ENCODE peak calls at places on chromosomes 1 and 21, in eight cellular contexts. S, K, Y, E, T, G, V and Z are unnamed samples.

GRCh38 chr1:1092149-1092855 is 18.2 kb upstream of the RNF223 start:
- DNase-seq in T (no peak), Y (no peak), E (no peak), S (no peak), G (no peak), V (no peak), K (no peak), Z (no peak)

GRCh38 chr1:43481481-43481880 is 27.8 kb upstream of the HYI start:
- DNase-seq in T (no peak), V (no peak), S (no peak), K (no peak), E (no peak), G (no peak), Y (no peak), Z (no peak)

GRCh38 chr1:78779831-78780230 is 130.2 kb downstream of the IFI44 start:
- DNase-seq in S (no peak), Y (peak), E (no peak), K (no peak), V (peak), T (no peak), G (no peak), Z (no peak)

GRCh38 chr1:112074711-112075110 is 85.2 kb upstream of the KCND3 start:
- DNase-seq in V (no peak), G (no peak), E (no peak), S (no peak), K (no peak), T (no peak), Y (no peak), Z (no peak)

GRCh38 chr1:54312874-54313316 is 93.3 kb downstream of the SSBP3 start:
- DNase-seq in Y (peak), T (no peak), E (no peak), K (peak), V (peak), S (no peak), G (peak), Z (no peak)

GRCh38 chr1:47996406-47997226 is 569 bp downstream of the TRABD2B start:
- DNase-seq in G (no peak), K (no peak), S (no peak), E (no peak), V (no peak), Y (no peak), T (no peak), Z (no peak)

GRCh38 chr21:40047993-40048730 is 180.9 kb downstream of the PCP4 start:
- DNase-seq in Y (no peak), E (no peak), S (no peak), V (no peak), G (peak), K (no peak), T (no peak), Z (no peak)

GRCh38 chr1:66265796-66266195 is 268.2 kb upstream of the SGIP1 start:
- DNase-seq in K (no peak), S (no peak), E (no peak), V (no peak), Y (no peak), G (no peak), T (no peak), Z (no peak)

GRCh38 chr1:29120955-29121485 is 2.7 kb downstream of the TMEM200B start:
- DNase-seq in E (peak), V (no peak), T (no peak), K (no peak), G (no peak), Y (peak), S (peak), Z (peak)

GRCh38 chr1:151512801-151513625 is 1.8 kb downstream of the CGN start:
- DNase-seq in V (no peak), K (no peak), E (no peak), G (no peak), S (no peak), Y (no peak), T (no peak), Z (peak)

GRCh38 chr1:90507173-90507572 is 209.9 kb downstream of the BARHL2 start:
- DNase-seq in E (no peak), Y (no peak), V (no peak), T (no peak), K (no peak), S (no peak), G (no peak), Z (no peak)

GRCh38 chr1:180155202-180155682 is 573 bp downstream of the QSOX1 start:
- DNase-seq in T (no peak), K (no peak), S (peak), V (no peak), E (no peak), G (no peak), Y (no peak), Z (no peak)

GRCh38 chr1:83929184-83929583 is 69.7 kb downstream of the TTLL7 start:
- DNase-seq in S (no peak), G (no peak), T (no peak), Y (no peak), V (peak), K (peak), E (no peak), Z (no peak)

GRCh38 chr1:91537281-91538069 is 36.8 kb downstream of the CDC7 start:
- DNase-seq in Y (peak), E (no peak), G (no peak), T (no peak), V (peak), S (no peak), K (peak), Z (no peak)

GRCh38 chr1:55245781-55246180 is 30.6 kb upstream of the USP24 start:
- DNase-seq in T (no peak), K (no peak), E (no peak), V (no peak), G (no peak), Y (no peak), S (no peak), Z (no peak)

GRCh38 chr21:32843561-32843960 is 72.0 kb upstream of the PAXBP1 start:
- DNase-seq in G (no peak), S (no peak), K (no peak), T (no peak), Y (no peak), V (no peak), E (no peak), Z (no peak)

GRCh38 chr1:167289063-167289442 is 68.4 kb downstream of the POU2F1 start:
- DNase-seq in S (no peak), Y (no peak), G (no peak), K (no peak), T (no peak), E (no peak), V (no peak), Z (no peak)

GRCh38 chr1:23210351-23210785 is 6.9 kb downstream of the HTR1D start:
- DNase-seq in V (no peak), E (no peak), T (no peak), S (no peak), Y (no peak), G (no peak), K (no peak), Z (no peak)

GRCh38 chr1:29849038-29849750 is 612.9 kb downstream of the PTPRU start:
- DNase-seq in K (peak), T (no peak), G (no peak), E (no peak), V (no peak), Y (peak), S (peak), Z (peak)

GRCh38 chr1:199020046-199020445 is 381.2 kb downstream of the PTPRC start:
- DNase-seq in T (no peak), K (no peak), Y (no peak), S (no peak), E (peak), G (no peak), V (no peak), Z (no peak)

GRCh38 chr1:184854456-184855180 is 100.0 kb upstream of the EDEM3 start:
- DNase-seq in K (no peak), S (no peak), T (no peak), E (peak), Y (peak), G (no peak), V (no peak), Z (peak)

GRCh38 chr1:72007312-72007711 is 275.0 kb downstream of the NEGR1 start:
- DNase-seq in Y (no peak), K (no peak), G (no peak), S (no peak), E (no peak), V (no peak), T (no peak), Z (no peak)

GRCh38 chr21:15132781-15133180 is 68.0 kb upstream of the NRIP1 start:
- DNase-seq in E (no peak), T (no peak), K (no peak), S (no peak), G (no peak), V (no peak), Y (no peak), Z (no peak)

GRCh38 chr1:109628540-109629321 is 9.1 kb downstream of the AMPD2 start:
- DNase-seq in T (no peak), V (no peak), G (no peak), Y (no peak), K (peak), E (no peak), S (no peak), Z (no peak)

GRCh38 chr1:119316870-119317416 is 51.6 kb upstream of the HAO2 start:
- DNase-seq in Y (no peak), E (no peak), S (no peak), V (no peak), T (no peak), G (no peak), K (no peak), Z (no peak)

GRCh38 chr1:23558140-23558871 is 995 bp downstream of the ID3 start:
- DNase-seq in E (no peak), G (peak), S (no peak), Y (no peak), T (no peak), V (no peak), K (no peak), Z (no peak)

GRCh38 chr1:48552903-48553626 is 81.1 kb upstream of the SPATA6 start:
- DNase-seq in Y (no peak), G (no peak), T (no peak), E (no peak), K (no peak), S (no peak), V (no peak), Z (no peak)

GRCh38 chr1:169604781-169605560 is 18.7 kb upstream of the F5 start:
- DNase-seq in T (no peak), G (peak), V (no peak), E (peak), K (no peak), Y (no peak), S (peak), Z (peak)

GRCh38 chr1:183238071-183238470 is 52.0 kb downstream of the LAMC2 start:
- DNase-seq in E (no peak), S (no peak), K (no peak), G (no peak), V (peak), T (no peak), Y (peak), Z (no peak)

GRCh38 chr1:91099746-91100621 is 78.1 kb upstream of the ZNF644 start:
- DNase-seq in G (no peak), K (no peak), S (no peak), T (no peak), V (no peak), Y (no peak), E (peak), Z (no peak)

GRCh38 chr1:235960799-235961198 is 94.1 kb upstream of the LYST start:
- DNase-seq in S (no peak), T (no peak), E (no peak), K (no peak), Y (no peak), V (no peak), G (no peak), Z (no peak)

GRCh38 chr21:43600642-43601397 is 58.5 kb downstream of the HSF2BP start:
- DNase-seq in Y (peak), E (no peak), K (no peak), S (no peak), V (peak), T (no peak), G (no peak), Z (no peak)

GRCh38 chr1:172893146-172893841 is 157.4 kb downstream of the TNFSF18 start:
- DNase-seq in S (no peak), G (peak), T (no peak), Y (no peak), V (no peak), E (no peak), K (no peak), Z (no peak)

GRCh38 chr1:32681501-32681900 is 21.1 kb downstream of the SYNC start:
- DNase-seq in S (no peak), G (no peak), V (no peak), K (peak), T (peak), Y (no peak), E (no peak), Z (no peak)

GRCh38 chr1:77316966-77317365 is 35.1 kb downstream of the AK5 start:
- DNase-seq in G (no peak), E (no peak), V (no peak), Y (no peak), S (no peak), K (no peak), T (no peak), Z (no peak)

GRCh38 chr1:202207292-202207691 is 13.7 kb downstream of the LGR6 start:
- DNase-seq in Y (peak), K (no peak), S (no peak), E (no peak), T (no peak), G (no peak), V (peak), Z (no peak)

GRCh38 chr1:231670755-231671154 is 44.2 kb downstream of the DISC1 start:
- DNase-seq in V (no peak), E (no peak), Y (no peak), S (no peak), K (no peak), G (no peak), T (no peak), Z (no peak)

GRCh38 chr1:114021665-114022099 is 42.4 kb downstream of the OLFML3 start:
- DNase-seq in T (no peak), S (no peak), K (no peak), V (no peak), G (no peak), E (no peak), Y (no peak), Z (no peak)

GRCh38 chr1:10898921-10899320 is 102.5 kb upstream of the CASZ1 start:
- DNase-seq in K (no peak), Y (no peak), S (no peak), G (no peak), V (no peak), E (no peak), T (no peak), Z (no peak)